ENCODE peak calls at places on chromosome 15, in five cellular contexts. One of them, this sample, is unnamed.

GRCh38 chr15:64828985-64829384 is 3.5 kb upstream of the PIF1 start:
- DNase-seq in tibial nerve: no peak
- DNase-seq in H1: no peak
- DNase-seq in GM12878: no peak
- DNase-seq in adrenal gland: no peak
- DNase-seq in this sample: no peak

GRCh38 chr15:72784233-72784876 is 797 bp upstream of the ADPGK start:
- DNase-seq in adrenal gland: peak
- DNase-seq in tibial nerve: no peak
- DNase-seq in GM12878: peak
- DNase-seq in H1: peak
- DNase-seq in this sample: peak

GRCh38 chr15:25670025-25670554 is 193.0 kb downstream of the ATP10A start:
- DNase-seq in H1: peak
- DNase-seq in GM12878: no peak
- DNase-seq in tibial nerve: no peak
- DNase-seq in adrenal gland: peak
- DNase-seq in this sample: no peak

GRCh38 chr15:89017370-89018066 is 70.7 kb upstream of the ABHD2 start:
- DNase-seq in adrenal gland: peak
- DNase-seq in H1: peak
- DNase-seq in tibial nerve: peak
- DNase-seq in GM12878: peak
- DNase-seq in this sample: peak

GRCh38 chr15:89794627-89795241 is 18.6 kb downstream of the MESP2 start:
- DNase-seq in adrenal gland: no peak
- DNase-seq in GM12878: no peak
- DNase-seq in tibial nerve: no peak
- DNase-seq in H1: no peak
- DNase-seq in this sample: no peak

GRCh38 chr15:28114721-28115622 is 15.9 kb upstream of the OCA2 start:
- DNase-seq in adrenal gland: no peak
- DNase-seq in tibial nerve: no peak
- DNase-seq in H1: no peak
- DNase-seq in GM12878: no peak
- DNase-seq in this sample: no peak

GRCh38 chr15:94280301-94280700 is 48.9 kb downstream of the MCTP2 start:
- DNase-seq in adrenal gland: no peak
- DNase-seq in tibial nerve: no peak
- DNase-seq in H1: no peak
- DNase-seq in GM12878: no peak
- DNase-seq in this sample: no peak

GRCh38 chr15:35427091-35427490 is 118.9 kb downstream of the DPH6 start:
- DNase-seq in H1: no peak
- DNase-seq in adrenal gland: no peak
- DNase-seq in GM12878: no peak
- DNase-seq in tibial nerve: no peak
- DNase-seq in this sample: no peak

GRCh38 chr15:88537591-88538317 is 8.7 kb downstream of the DET1 start:
- DNase-seq in H1: no peak
- DNase-seq in GM12878: no peak
- DNase-seq in adrenal gland: no peak
- DNase-seq in tibial nerve: no peak
- DNase-seq in this sample: no peak

GRCh38 chr15:66496951-66497501 is 536 bp downstream of the SNAPC5 start:
- DNase-seq in H1: no peak
- DNase-seq in tibial nerve: no peak
- DNase-seq in adrenal gland: peak
- DNase-seq in GM12878: no peak
- DNase-seq in this sample: peak

GRCh38 chr15:25563571-25563970 is 124.7 kb upstream of the UBE3A start:
- DNase-seq in adrenal gland: no peak
- DNase-seq in tibial nerve: no peak
- DNase-seq in H1: no peak
- DNase-seq in GM12878: no peak
- DNase-seq in this sample: no peak

GRCh38 chr15:80431635-80432034 is 27.5 kb downstream of the ARNT2 start:
- DNase-seq in adrenal gland: no peak
- DNase-seq in H1: no peak
- DNase-seq in tibial nerve: no peak
- DNase-seq in GM12878: no peak
- DNase-seq in this sample: no peak

GRCh38 chr15:68383161-68384074 is 48.5 kb downstream of the ITGA11 start:
- DNase-seq in H1: peak
- DNase-seq in tibial nerve: no peak
- DNase-seq in GM12878: no peak
- DNase-seq in adrenal gland: no peak
- DNase-seq in this sample: peak

GRCh38 chr15:57130956-57131355 is 212.5 kb downstream of the TCF12 start:
- DNase-seq in tibial nerve: no peak
- DNase-seq in H1: no peak
- DNase-seq in GM12878: no peak
- DNase-seq in adrenal gland: no peak
- DNase-seq in this sample: no peak

GRCh38 chr15:63765338-63765737 is 68.4 kb downstream of the HERC1 start:
- DNase-seq in tibial nerve: no peak
- DNase-seq in H1: no peak
- DNase-seq in adrenal gland: no peak
- DNase-seq in GM12878: no peak
- DNase-seq in this sample: no peak

GRCh38 chr15:92930061-92930460 is 29.9 kb downstream of the CHD2 start:
- DNase-seq in adrenal gland: no peak
- DNase-seq in GM12878: no peak
- DNase-seq in tibial nerve: no peak
- DNase-seq in H1: no peak
- DNase-seq in this sample: no peak

GRCh38 chr15:41971089-41971892 is 1.1 kb downstream of the EHD4 start:
- DNase-seq in GM12878: peak
- DNase-seq in H1: no peak
- DNase-seq in tibial nerve: no peak
- DNase-seq in adrenal gland: peak
- DNase-seq in this sample: peak

GRCh38 chr15:46260937-46261336 is 626.1 kb downstream of the SQOR start:
- DNase-seq in H1: no peak
- DNase-seq in adrenal gland: no peak
- DNase-seq in GM12878: no peak
- DNase-seq in tibial nerve: no peak
- DNase-seq in this sample: no peak

GRCh38 chr15:47813985-47814384 is 96.7 kb downstream of the SEMA6D start:
- DNase-seq in H1: no peak
- DNase-seq in GM12878: peak
- DNase-seq in adrenal gland: no peak
- DNase-seq in tibial nerve: no peak
- DNase-seq in this sample: no peak

GRCh38 chr15:67998599-67999122 is 55.5 kb upstream of the PIAS1 start:
- DNase-seq in GM12878: no peak
- DNase-seq in H1: no peak
- DNase-seq in tibial nerve: no peak
- DNase-seq in adrenal gland: peak
- DNase-seq in this sample: no peak

GRCh38 chr15:23566070-23567050 is 886 bp downstream of the MKRN3 start:
- DNase-seq in GM12878: no peak
- DNase-seq in H1: no peak
- DNase-seq in adrenal gland: no peak
- DNase-seq in tibial nerve: no peak
- DNase-seq in this sample: no peak

GRCh38 chr15:68317281-68318007 is 39.9 kb downstream of the FEM1B start:
- DNase-seq in H1: no peak
- DNase-seq in tibial nerve: no peak
- DNase-seq in adrenal gland: no peak
- DNase-seq in GM12878: no peak
- DNase-seq in this sample: no peak

GRCh38 chr15:47717036-47717611 is at the start of gene SEMA6D:
- DNase-seq in tibial nerve: peak
- DNase-seq in adrenal gland: peak
- DNase-seq in H1: peak
- DNase-seq in GM12878: no peak
- DNase-seq in this sample: no peak

GRCh38 chr15:80561500-80561899 is 133.6 kb upstream of the ABHD17C start:
- DNase-seq in GM12878: no peak
- DNase-seq in tibial nerve: no peak
- DNase-seq in adrenal gland: no peak
- DNase-seq in H1: no peak
- DNase-seq in this sample: no peak

GRCh38 chr15:88504445-88504844 is 36.9 kb downstream of the MRPS11 start:
- DNase-seq in tibial nerve: no peak
- DNase-seq in adrenal gland: no peak
- DNase-seq in GM12878: no peak
- DNase-seq in H1: no peak
- DNase-seq in this sample: no peak

GRCh38 chr15:63462053-63462452 is 42.3 kb upstream of the USP3 start:
- DNase-seq in tibial nerve: no peak
- DNase-seq in GM12878: no peak
- DNase-seq in adrenal gland: no peak
- DNase-seq in H1: no peak
- DNase-seq in this sample: peak

GRCh38 chr15:22868928-22869327 is 30.5 kb downstream of the NIPA2 start:
- DNase-seq in GM12878: no peak
- DNase-seq in adrenal gland: no peak
- DNase-seq in H1: no peak
- DNase-seq in tibial nerve: no peak
- DNase-seq in this sample: no peak

DNA sequence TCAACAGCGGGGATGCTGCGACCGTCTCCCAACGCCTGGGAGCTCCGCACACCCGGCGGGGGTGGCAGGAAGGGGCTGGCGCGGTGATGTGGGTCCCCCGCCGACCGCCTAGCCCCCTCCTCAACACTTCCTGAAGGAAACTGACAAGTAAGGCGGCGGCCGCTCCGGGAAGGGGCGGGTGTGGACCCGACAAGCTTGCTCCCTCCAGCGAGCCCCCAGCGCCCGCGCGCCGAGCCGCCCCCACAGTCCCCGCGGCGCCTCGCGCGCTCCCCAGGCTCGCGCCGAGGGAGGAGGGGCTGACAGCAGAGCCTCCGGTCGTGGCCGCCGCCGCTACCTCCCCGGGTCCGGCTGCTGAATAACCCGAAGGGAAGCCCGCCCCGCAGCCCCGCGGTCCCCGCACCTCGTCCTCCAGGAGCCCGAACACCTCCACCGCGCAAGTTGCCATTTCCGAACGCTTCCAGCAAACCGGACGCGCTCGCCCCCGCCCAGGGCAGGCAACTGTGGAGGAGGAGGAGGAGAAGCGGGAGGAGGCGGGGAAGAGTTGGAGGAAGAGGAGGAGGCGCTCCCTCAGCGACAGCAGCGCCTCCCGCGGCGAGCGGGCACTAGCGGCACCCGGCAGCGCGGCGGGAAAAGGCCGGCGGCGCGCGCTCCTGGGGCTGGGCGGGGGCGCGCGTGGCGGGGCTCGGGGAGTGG is at the start of gene NEDD4:
- DNase-seq in GM12878: peak
- DNase-seq in H1: peak
- DNase-seq in tibial nerve: peak
- DNase-seq in adrenal gland: peak
- DNase-seq in this sample: peak
- TF ChIP-seq POLR2A in GM12878: peak
- TF ChIP-seq POLR2A in H1: no peak
- TF ChIP-seq POLR2A in tibial nerve: peak
- TF ChIP-seq POLR2A in adrenal gland: peak
- TF ChIP-seq POLR2A in this sample: peak

GRCh38 chr15:59532770-59533379 is 78.7 kb upstream of the GCNT3 start:
- DNase-seq in H1: no peak
- DNase-seq in adrenal gland: no peak
- DNase-seq in GM12878: no peak
- DNase-seq in tibial nerve: no peak
- DNase-seq in this sample: peak
- TF ChIP-seq POLR2A in H1: no peak
- TF ChIP-seq POLR2A in adrenal gland: no peak
- TF ChIP-seq POLR2A in GM12878: no peak
- TF ChIP-seq POLR2A in tibial nerve: no peak
- TF ChIP-seq POLR2A in this sample: no peak

DNA sequence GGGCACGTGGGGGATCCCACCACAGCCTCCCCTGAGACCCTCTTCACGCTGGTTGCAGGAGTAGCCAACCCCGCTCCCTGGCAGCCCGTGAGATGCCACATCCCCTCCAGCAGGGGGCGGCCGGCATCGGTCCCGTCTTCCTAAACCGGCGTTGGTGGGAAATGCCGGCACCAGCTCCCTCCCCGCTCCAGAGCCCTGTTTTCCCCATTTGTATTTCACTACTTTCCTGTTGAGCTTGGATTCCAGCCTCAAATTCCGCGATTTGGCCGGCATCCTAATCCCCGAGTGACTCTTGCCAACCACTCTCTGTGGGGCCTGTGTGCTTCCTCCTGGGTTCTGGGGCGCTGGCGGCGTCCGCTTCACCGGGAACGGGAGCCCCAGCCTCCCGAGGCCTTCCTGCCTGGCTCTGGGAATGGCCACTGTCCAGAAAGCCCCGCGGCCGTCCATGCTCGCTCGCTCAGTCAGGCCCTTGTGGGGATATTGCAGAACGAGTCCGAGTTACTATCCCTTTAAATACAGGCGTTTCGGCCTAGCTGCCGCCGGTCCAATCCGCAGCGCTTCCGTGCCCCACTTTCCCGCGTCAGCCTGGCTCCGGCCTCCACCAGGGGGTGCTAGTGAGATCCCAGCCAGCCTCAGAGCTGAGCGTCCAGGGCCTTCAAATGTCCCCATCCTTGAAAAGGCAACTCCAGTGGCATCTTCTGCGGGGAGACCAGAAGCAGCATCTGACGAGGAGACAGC is 8.1 kb upstream of the ADAMTS17 start:
- DNase-seq in tibial nerve: peak
- DNase-seq in adrenal gland: peak
- DNase-seq in H1: peak
- DNase-seq in GM12878: peak
- DNase-seq in this sample: peak
- TF ChIP-seq POLR2A in tibial nerve: peak
- TF ChIP-seq POLR2A in adrenal gland: no peak
- TF ChIP-seq POLR2A in H1: no peak
- TF ChIP-seq POLR2A in GM12878: no peak
- TF ChIP-seq POLR2A in this sample: no peak

GRCh38 chr15:85615930-85616329 is 178.8 kb downstream of the KLHL25 start:
- DNase-seq in H1: no peak
- DNase-seq in adrenal gland: peak
- DNase-seq in GM12878: no peak
- DNase-seq in tibial nerve: no peak
- DNase-seq in this sample: peak

GRCh38 chr15:85621096-85621495 is 173.6 kb downstream of the KLHL25 start:
- DNase-seq in GM12878: no peak
- DNase-seq in H1: no peak
- DNase-seq in tibial nerve: no peak
- DNase-seq in adrenal gland: peak
- DNase-seq in this sample: no peak

GRCh38 chr15:85616549-85616948 is 178.2 kb downstream of the KLHL25 start:
- DNase-seq in GM12878: no peak
- DNase-seq in adrenal gland: no peak
- DNase-seq in H1: no peak
- DNase-seq in tibial nerve: no peak
- DNase-seq in this sample: no peak

GRCh38 chr15:85620321-85621044 is 174.2 kb downstream of the KLHL25 start:
- DNase-seq in adrenal gland: peak
- DNase-seq in GM12878: no peak
- DNase-seq in tibial nerve: no peak
- DNase-seq in H1: no peak
- DNase-seq in this sample: no peak

GRCh38 chr15:85618956-85619491 is 175.7 kb downstream of the KLHL25 start:
- DNase-seq in adrenal gland: peak
- DNase-seq in H1: no peak
- DNase-seq in GM12878: no peak
- DNase-seq in tibial nerve: peak
- DNase-seq in this sample: no peak
- TF ChIP-seq POLR2A in adrenal gland: peak
- TF ChIP-seq POLR2A in H1: no peak
- TF ChIP-seq POLR2A in GM12878: no peak
- TF ChIP-seq POLR2A in tibial nerve: peak
- TF ChIP-seq POLR2A in this sample: no peak

This sample was measured in erythroblast.